ENCODE peak calls at places on chromosomes 12 and 14, in ten cellular contexts. D is Peyer's patch, J is testis, V is H54, P is lower leg skin, W is A549, U is stomach, M is heart left ventricle, N is K562, T is prostate gland. C is an unnamed sample.

GRCh38 chr12:67593041-67593870 is 55.3 kb upstream of the DYRK2 start:
- DNase-seq in P (no peak), U (peak), N (no peak), M (no peak), T (peak), W (peak), V (peak), J (no peak), D (peak), C (no peak)

GRCh38 chr12:109589240-109589590 is 15.6 kb downstream of the MVK start:
- DNase-seq in N (no peak), D (no peak), M (no peak), T (no peak), W (no peak), P (no peak), J (no peak), U (no peak), V (no peak), C (no peak)

GRCh38 chr14:93751946-93752660 is 36.2 kb downstream of the PRIMA1 start:
- DNase-seq in W (no peak), N (no peak), V (no peak), U (no peak), T (no peak), D (no peak), P (no peak), M (no peak), J (no peak), C (no peak)

GRCh38 chr12:53956251-53956887 is 1.7 kb downstream of the HOXC12 start:
- DNase-seq in P (no peak), U (no peak), N (no peak), M (no peak), W (no peak), D (no peak), V (no peak), J (no peak), T (no peak), C (no peak)

GRCh38 chr14:36941783-36942521 is 230.5 kb downstream of the SLC25A21 start:
- DNase-seq in D (peak), W (peak), J (peak), U (peak), M (peak), V (no peak), N (peak), T (peak), P (peak), C (peak)

GRCh38 chr12:102816816-102817434 is 100.1 kb downstream of the PAH start:
- DNase-seq in P (no peak), M (no peak), J (peak), N (peak), T (no peak), U (no peak), V (peak), D (no peak), W (peak), C (no peak)

GRCh38 chr14:64569108-64570045 is 19.6 kb downstream of the PPP1R36 start:
- DNase-seq in P (peak), W (peak), U (peak), V (peak), M (no peak), N (no peak), J (peak), D (no peak), T (no peak), C (no peak)

GRCh38 chr12:105214670-105215375 is 21.2 kb downstream of the APPL2 start:
- DNase-seq in P (no peak), V (no peak), N (no peak), M (no peak), J (no peak), W (peak), D (peak), U (peak), T (peak), C (peak)

GRCh38 chr12:102528111-102528510 is 47.7 kb upstream of the IGF1 start:
- DNase-seq in W (no peak), J (no peak), P (no peak), U (no peak), D (no peak), T (no peak), V (no peak), M (no peak), N (no peak), C (no peak)

GRCh38 chr14:98945611-98946570 is 326.1 kb downstream of the BCL11B start:
- DNase-seq in P (peak), T (no peak), D (no peak), M (no peak), U (no peak), W (no peak), V (no peak), J (peak), N (no peak), C (no peak)

GRCh38 chr12:92899388-92900001 is 29.6 kb downstream of the EEA1 start:
- DNase-seq in P (peak), N (no peak), T (peak), U (peak), W (peak), J (peak), V (peak), M (peak), D (peak), C (peak)

GRCh38 chr14:99189201-99189801 is 82.7 kb downstream of the BCL11B start:
- DNase-seq in V (no peak), W (no peak), U (no peak), M (no peak), D (no peak), J (no peak), N (no peak), T (no peak), P (no peak), C (no peak)

GRCh38 chr14:105364100-105364708 is 34.1 kb upstream of the TEX22 start:
- DNase-seq in T (no peak), W (no peak), V (no peak), M (no peak), D (peak), J (no peak), P (no peak), N (peak), U (peak), C (no peak)

GRCh38 chr14:55794655-55795583 is 214.9 kb downstream of the KTN1 start:
- DNase-seq in J (no peak), P (no peak), V (peak), W (peak), T (no peak), D (no peak), U (no peak), N (peak), M (no peak), C (no peak)

GRCh38 chr12:55659486-55660385 is 23.0 kb downstream of the OR10P1 start:
- DNase-seq in N (peak), W (peak), J (peak), U (no peak), T (no peak), D (no peak), M (no peak), P (peak), V (no peak), C (no peak)

GRCh38 chr12:16349132-16349463 is 1.7 kb downstream of the MGST1 start:
- DNase-seq in P (peak), N (peak), U (peak), W (peak), M (no peak), T (peak), V (no peak), J (peak), D (peak), C (peak)

DNA sequence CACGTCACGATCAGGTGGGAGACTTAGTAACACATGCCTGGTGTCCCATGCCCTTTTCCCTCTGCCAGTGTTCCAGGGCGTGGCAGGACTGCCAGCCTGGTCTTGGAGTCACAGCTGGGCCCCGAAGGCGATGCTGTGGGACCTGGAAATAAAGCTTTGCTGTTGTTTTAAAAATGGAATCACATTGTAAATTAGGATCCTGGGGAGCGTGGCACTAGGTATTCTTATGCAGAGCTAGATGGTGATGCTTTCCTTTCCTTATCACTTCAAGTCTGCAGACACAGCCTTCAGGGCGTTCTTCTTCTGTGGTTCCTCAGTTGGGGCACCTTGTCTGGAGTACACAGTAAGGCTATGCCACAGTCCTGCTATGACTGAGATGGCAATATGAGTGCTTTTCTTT is 64.6 kb downstream of the BICD1 start:
- DNase-seq in D (no peak), W (no peak), M (no peak), V (no peak), N (no peak), J (no peak), P (no peak), T (no peak), U (no peak), C (no peak)
- TF ChIP-seq POLR2A in D (no peak), W (no peak), M (no peak), V (no peak), N (no peak), J (no peak), P (no peak), T (no peak), U (no peak), C (no peak)

GRCh38 chr12:114794049-114794558 is 110.1 kb upstream of the TBX3 start:
- DNase-seq in M (no peak), P (no peak), W (no peak), N (no peak), V (no peak), J (peak), U (no peak), T (no peak), D (no peak), C (no peak)

GRCh38 chr12:114799574-114800487 is 115.9 kb upstream of the TBX3 start:
- DNase-seq in J (peak), N (peak), D (peak), U (peak), T (peak), P (no peak), M (peak), V (peak), W (peak), C (peak)
- TF ChIP-seq POLR2A in J (no peak), N (no peak), D (no peak), U (no peak), T (no peak), P (no peak), M (no peak), V (no peak), W (no peak), C (no peak)

GRCh38 chr12:122687091-122687490 is 16.1 kb downstream of the HCAR2 start:
- DNase-seq in U (peak), M (no peak), P (no peak), W (no peak), N (no peak), D (peak), V (no peak), J (no peak), T (peak), C (no peak)
- TF ChIP-seq POLR2A in U (no peak), M (no peak), P (no peak), W (no peak), N (no peak), D (no peak), V (no peak), J (no peak), T (no peak), C (no peak)

GRCh38 chr14:96040836-96041371 is 1.7 kb downstream of the C14orf132 start:
- DNase-seq in V (no peak), J (no peak), P (no peak), D (no peak), T (no peak), W (no peak), U (no peak), N (no peak), M (no peak), C (no peak)
- TF ChIP-seq POLR2A in V (no peak), J (no peak), P (no peak), D (no peak), T (no peak), W (no peak), U (no peak), N (no peak), M (no peak), C (no peak)

GRCh38 chr14:73238262-73238852 is 1.1 kb downstream of the PAPLN start:
- DNase-seq in D (no peak), J (no peak), V (peak), U (no peak), W (no peak), P (no peak), T (peak), N (no peak), M (no peak), C (no peak)
- TF ChIP-seq POLR2A in D (no peak), J (no peak), V (no peak), U (no peak), W (no peak), P (no peak), T (no peak), N (no peak), M (no peak), C (no peak)

DNA sequence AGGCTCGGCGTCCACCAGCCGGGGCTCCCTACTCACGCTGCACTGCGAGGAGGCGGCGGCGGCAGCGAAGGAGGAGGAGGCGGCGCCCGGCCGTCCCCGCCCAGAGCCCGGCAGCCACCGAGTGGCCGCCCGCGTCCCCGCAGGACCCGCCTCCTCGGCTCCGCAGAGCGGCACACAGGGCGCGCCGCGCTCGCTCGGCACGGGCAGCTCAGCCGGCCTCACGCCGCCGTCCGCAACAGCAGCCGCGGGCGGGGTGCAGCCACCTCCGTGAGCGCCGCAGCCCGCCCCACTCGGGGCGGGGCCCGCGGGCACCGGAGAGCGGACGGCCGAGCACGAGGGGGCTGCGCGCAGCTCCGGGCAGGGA is at the start of gene ATP2B1:
- DNase-seq in N (peak), J (peak), U (peak), M (peak), W (peak), V (peak), D (peak), P (peak), T (peak), C (peak)
- TF ChIP-seq POLR2A in N (no peak), J (peak), U (no peak), M (peak), W (no peak), V (peak), D (peak), P (no peak), T (peak), C (peak)